ENCODE peak calls at places on chromosomes 1 and 21, in four cellular contexts. U, E, I and K are unnamed samples.

GRCh38 chr1:192399161-192399560 is 82.4 kb downstream of the RGS21 start:
- DNase-seq in E (no peak), I (no peak), U (no peak), K (no peak)

GRCh38 chr1:111990026-111990877 is 784 bp upstream of the KCND3 start:
- DNase-seq in I (no peak), U (peak), E (peak), K (peak)

GRCh38 chr1:154703207-154703606 is 95.2 kb upstream of the ADAR start:
- DNase-seq in U (no peak), I (no peak), E (no peak), K (no peak)

GRCh38 chr1:21050031-21050430 is 126.7 kb downstream of the EIF4G3 start:
- DNase-seq in I (no peak), U (no peak), E (no peak), K (no peak)

GRCh38 chr1:39266269-39266668 is 61.8 kb downstream of the MACF1 start:
- DNase-seq in U (no peak), I (no peak), E (no peak), K (no peak)

GRCh38 chr1:169968174-169968573 is 74.5 kb upstream of the SCYL3 start:
- DNase-seq in I (no peak), E (no peak), U (no peak), K (no peak)

GRCh38 chr21:45499970-45500575 is 42.2 kb downstream of the SLC19A1 start:
- DNase-seq in U (no peak), I (no peak), E (peak), K (no peak)

GRCh38 chr1:10251325-10252103 is 41.1 kb downstream of the KIF1B start:
- DNase-seq in E (no peak), I (no peak), U (no peak), K (no peak)

GRCh38 chr1:179599623-179600249 is 8.1 kb downstream of the TDRD5 start:
- DNase-seq in U (no peak), E (no peak), I (no peak), K (no peak)

GRCh38 chr21:45078877-45079281 is 4.5 kb downstream of the ADARB1 start:
- DNase-seq in I (no peak), U (no peak), E (no peak), K (no peak)

GRCh38 chr1:161531986-161532875 is 7.9 kb downstream of the HSPA6 start:
- DNase-seq in U (no peak), I (no peak), E (no peak), K (no peak)

GRCh38 chr1:172766462-172766861 is 107.6 kb downstream of the FASLG start:
- DNase-seq in I (no peak), U (peak), E (no peak), K (no peak)

GRCh38 chr1:214364335-214364734 is 83.4 kb downstream of the SMYD2 start:
- DNase-seq in E (no peak), U (peak), I (no peak), K (no peak)

GRCh38 chr1:149978547-149979023 is 31.9 kb downstream of the OTUD7B start:
- DNase-seq in E (no peak), U (no peak), I (peak), K (no peak)

GRCh38 chr1:155871390-155871789 is 12.0 kb downstream of the SYT11 start:
- DNase-seq in U (peak), I (peak), E (peak), K (peak)

GRCh38 chr1:145983206-145983675 is 13.1 kb downstream of the TXNIP start:
- DNase-seq in E (no peak), U (no peak), I (no peak), K (no peak)

GRCh38 chr1:192147221-192147620 is 11.0 kb upstream of the RGS18 start:
- DNase-seq in U (no peak), I (no peak), E (no peak), K (no peak)

GRCh38 chr1:1325288-1326074 is 879 bp downstream of the CPTP start:
- DNase-seq in U (no peak), I (peak), E (no peak), K (no peak)

GRCh38 chr21:46325073-46325912 is 1.3 kb downstream of the PCNT start:
- DNase-seq in I (peak), U (peak), E (peak), K (no peak)

GRCh38 chr1:167221126-167221803 is 579 bp downstream of the POU2F1 start:
- DNase-seq in I (no peak), E (no peak), U (peak), K (peak)

GRCh38 chr1:220999872-221000863 is 120.9 kb downstream of the HLX start:
- DNase-seq in E (no peak), I (peak), U (peak), K (no peak)

GRCh38 chr1:157969693-157970485 is 23.6 kb upstream of the KIRREL1 start:
- DNase-seq in I (peak), U (peak), E (no peak), K (no peak)

GRCh38 chr1:53982034-53982761 is 35.8 kb downstream of the LDLRAD1 start:
- DNase-seq in I (no peak), E (peak), U (no peak), K (no peak)

GRCh38 chr1:154751690-154752089 is 118.4 kb downstream of the KCNN3 start:
- DNase-seq in I (no peak), E (no peak), U (no peak), K (peak)

GRCh38 chr1:117022089-117022488 is 20.5 kb downstream of the CD101 start:
- DNase-seq in I (no peak), U (no peak), E (no peak), K (no peak)

GRCh38 chr1:156864796-156865195 is 4.1 kb downstream of the NTRK1 start:
- DNase-seq in I (no peak), E (no peak), U (no peak), K (no peak)

GRCh38 chr1:172764378-172764777 is 105.5 kb downstream of the FASLG start:
- DNase-seq in E (no peak), U (no peak), I (no peak), K (no peak)

GRCh38 chr1:180027949-180028445 is 73.4 kb downstream of the CEP350 start:
- DNase-seq in E (no peak), I (no peak), U (no peak), K (no peak)

GRCh38 chr1:228445867-228446584 is 29.4 kb upstream of the TRIM17 start:
- DNase-seq in I (no peak), U (no peak), E (peak), K (peak)

GRCh38 chr1:167949770-167950169 is 12.9 kb upstream of the MPC2 start:
- DNase-seq in I (no peak), E (no peak), U (no peak), K (no peak)

GRCh38 chr1:94428441-94428840 is 10.3 kb downstream of the ABCD3 start:
- DNase-seq in U (no peak), I (no peak), E (no peak), K (no peak)

GRCh38 chr1:55848906-55849305 is 633.7 kb upstream of the USP24 start:
- DNase-seq in I (no peak), U (no peak), E (no peak), K (no peak)

GRCh38 chr1:163872067-163872466 is 550.3 kb downstream of the NUF2 start:
- DNase-seq in U (no peak), I (no peak), E (no peak), K (no peak)

GRCh38 chr1:230332429-230333088 is 93.6 kb downstream of the PGBD5 start:
- DNase-seq in U (no peak), I (no peak), E (no peak), K (no peak)

GRCh38 chr1:185159966-185160365 is 3.0 kb downstream of the SWT1 start:
- DNase-seq in U (no peak), I (no peak), E (no peak), K (no peak)

GRCh38 chr1:246462986-246463385 is 44.1 kb downstream of the SMYD3 start:
- DNase-seq in E (no peak), U (no peak), I (no peak), K (no peak)

DNA sequence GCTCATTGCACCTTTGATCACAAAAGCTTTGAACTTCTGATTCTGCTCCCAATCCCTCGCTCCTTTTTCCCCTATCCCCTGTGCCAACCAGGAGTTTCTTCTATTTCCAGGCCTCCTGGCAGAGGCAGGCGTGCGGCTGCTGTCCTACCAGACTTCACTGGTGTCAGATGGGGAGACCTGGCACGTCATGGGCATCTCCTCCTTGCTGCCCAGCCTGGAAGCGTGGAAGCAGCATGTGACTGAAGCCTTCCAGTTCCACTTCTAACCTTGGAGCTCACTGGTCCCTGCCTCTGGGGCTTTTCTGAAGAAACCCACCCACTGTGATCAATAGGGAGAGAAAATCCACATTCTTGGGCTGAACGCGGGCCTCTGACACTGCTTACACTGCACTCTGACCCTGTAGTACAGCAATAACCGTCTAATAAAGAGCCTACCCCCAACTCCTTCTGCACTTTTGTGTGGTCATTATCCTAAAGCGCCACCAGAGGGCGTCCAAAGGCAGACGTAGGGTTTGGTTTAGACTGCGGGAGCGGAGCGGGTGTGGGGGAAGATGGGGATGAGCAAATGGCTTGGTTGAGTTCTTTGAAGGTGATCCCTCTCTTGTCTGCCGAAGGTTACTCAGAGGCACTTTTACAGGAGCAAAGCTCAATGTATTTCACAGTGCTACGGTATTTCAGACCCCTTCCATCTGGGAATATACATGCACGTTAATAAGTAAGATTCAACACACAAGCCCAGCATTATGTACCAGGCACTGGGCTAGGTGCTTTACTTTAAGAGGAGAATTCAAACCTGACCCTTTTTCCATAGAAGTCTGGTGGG is 24.7 kb downstream of the HMGCS2 start:
- DNase-seq in U (peak), E (peak), I (peak), K (peak)
- H3K27ac ChIP-seq in U (no peak), E (no peak), I (no peak), K (peak)

GRCh38 chr1:26215246-26215645 is 18.8 kb upstream of the CEP85 start:
- DNase-seq in I (no peak), U (no peak), E (no peak), K (no peak)

GRCh38 chr1:26220199-26220912 is 13.6 kb upstream of the CEP85 start:
- DNase-seq in E (no peak), I (no peak), U (no peak), K (no peak)

GRCh38 chr1:26221094-26221493 is 12.9 kb upstream of the CEP85 start:
- DNase-seq in U (no peak), E (no peak), I (no peak), K (no peak)

GRCh38 chr1:26213335-26213905 is 20.6 kb upstream of the CEP85 start:
- DNase-seq in I (no peak), U (no peak), E (no peak), K (no peak)

GRCh38 chr1:26218906-26219494 is 15.0 kb upstream of the CEP85 start:
- DNase-seq in E (no peak), U (no peak), I (no peak), K (no peak)
- TF ChIP-seq CTCF in E (no peak), U (no peak), I (no peak), K (no peak)

GRCh38 chr1:18999287-18999852 is 42.9 kb upstream of the IFFO2 start:
- DNase-seq in I (no peak), U (no peak), E (no peak), K (no peak)
- H3K27ac ChIP-seq in I (no peak), U (peak), E (no peak), K (no peak)

DNA sequence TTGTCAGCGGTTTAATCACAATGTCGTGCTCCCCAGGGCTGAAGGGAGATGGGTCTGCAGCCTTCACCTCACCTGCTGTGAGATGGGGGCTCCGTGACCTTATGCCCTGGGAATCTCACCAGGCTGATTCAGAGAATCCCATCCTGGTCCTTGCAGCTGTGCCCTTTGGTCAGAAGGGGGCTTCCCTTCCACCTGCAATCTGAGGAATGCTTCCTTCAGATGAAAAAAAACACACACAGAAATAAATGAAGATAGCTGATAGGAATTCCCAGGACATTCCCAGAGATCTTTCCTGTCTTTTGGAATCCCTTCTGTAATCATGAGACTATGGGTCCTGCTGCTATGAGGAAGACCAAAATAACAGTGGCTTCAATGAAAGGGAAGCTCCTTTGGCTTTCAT is 127.0 kb upstream of the VAMP3 start:
- DNase-seq in U (no peak), I (no peak), E (no peak), K (no peak)
- TF ChIP-seq CTCF in U (no peak), I (no peak), E (no peak), K (no peak)

DNA sequence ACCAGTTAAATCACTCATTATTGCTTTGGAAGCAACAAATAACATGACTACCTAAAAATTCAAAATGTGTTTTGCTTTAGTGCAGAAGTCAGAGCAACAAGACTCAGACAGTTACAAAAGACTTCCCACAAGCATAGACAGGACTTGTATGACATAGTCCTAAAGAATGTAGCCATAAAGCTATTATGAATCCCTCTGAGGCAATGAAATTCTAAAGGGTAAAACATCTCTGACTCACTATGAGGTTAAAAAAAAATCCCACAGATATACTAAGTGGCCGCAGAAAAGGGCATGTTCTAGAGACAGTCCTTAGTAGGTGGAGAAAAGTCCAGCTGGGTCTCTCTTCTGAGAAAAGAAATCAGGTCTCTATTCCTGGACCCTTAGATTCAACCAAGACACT is 4.9 kb downstream of the PRKAB2 start:
- DNase-seq in I (no peak), U (no peak), E (no peak), K (no peak)
- H3K27ac ChIP-seq in I (no peak), U (peak), E (no peak), K (no peak)

GRCh38 chr1:237740831-237741230 is 149.9 kb downstream of the ZP4 start:
- DNase-seq in U (no peak), I (no peak), E (no peak), K (no peak)

GRCh38 chr1:237732657-237733056 is 158.1 kb downstream of the ZP4 start:
- DNase-seq in E (no peak), I (no peak), U (no peak), K (no peak)

GRCh38 chr1:237737938-237738610 is 152.6 kb downstream of the ZP4 start:
- DNase-seq in U (no peak), I (no peak), E (no peak), K (no peak)

GRCh38 chr1:237737448-237737847 is 153.3 kb downstream of the ZP4 start:
- DNase-seq in E (no peak), U (no peak), I (no peak), K (no peak)

DNA sequence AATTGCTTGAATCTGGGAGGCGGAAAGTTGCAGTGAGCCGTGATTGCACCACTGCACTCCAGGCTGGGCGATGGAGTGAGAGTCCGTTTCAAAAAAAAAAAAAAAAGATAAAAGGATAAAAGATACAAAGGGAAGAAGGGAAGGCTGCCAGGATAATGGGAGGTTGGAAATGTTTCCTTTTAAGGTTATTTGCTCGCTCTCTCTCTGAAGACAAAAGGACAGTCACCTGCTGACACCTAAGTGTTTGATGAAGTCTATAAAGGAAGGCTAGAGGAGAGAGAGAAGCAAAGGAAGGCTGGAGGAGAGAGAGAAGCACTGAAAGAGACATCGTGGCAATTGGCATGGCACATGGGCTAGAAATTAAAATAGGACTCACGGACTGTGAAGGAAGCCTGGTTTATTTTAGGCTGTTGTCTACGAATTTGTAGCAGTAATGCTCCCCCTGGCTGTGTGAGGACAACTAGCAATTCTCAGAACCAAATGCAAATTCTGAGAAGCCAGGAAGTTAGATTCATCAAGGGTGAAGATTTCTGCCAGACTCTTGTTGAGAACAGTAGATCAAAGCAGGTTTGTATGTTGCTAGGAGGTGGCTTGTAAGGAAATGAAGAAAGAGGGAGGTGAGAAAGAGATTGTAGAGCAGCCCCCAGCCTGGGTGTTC is 154.2 kb downstream of the ZP4 start:
- DNase-seq in I (no peak), E (no peak), U (no peak), K (peak)
- TF ChIP-seq CTCF in I (no peak), E (no peak), U (no peak), K (peak)

GRCh38 chr1:2437617-2438016 is 25.3 kb upstream of the PEX10 start:
- DNase-seq in I (no peak), E (no peak), U (no peak), K (no peak)

GRCh38 chr1:2438038-2438437 is 25.7 kb upstream of the PEX10 start:
- DNase-seq in U (no peak), I (no peak), E (no peak), K (no peak)

GRCh38 chr1:2435746-2436355 is 23.5 kb upstream of the PEX10 start:
- DNase-seq in E (no peak), U (no peak), I (no peak), K (no peak)

GRCh38 chr1:2438641-2439040 is 26.3 kb upstream of the PEX10 start:
- DNase-seq in E (no peak), I (no peak), U (no peak), K (no peak)

GRCh38 chr1:2436876-2437275 is 24.5 kb upstream of the PEX10 start:
- DNase-seq in U (no peak), E (no peak), I (no peak), K (no peak)
- H3K27ac ChIP-seq in U (no peak), E (no peak), I (no peak), K (no peak)

DNA sequence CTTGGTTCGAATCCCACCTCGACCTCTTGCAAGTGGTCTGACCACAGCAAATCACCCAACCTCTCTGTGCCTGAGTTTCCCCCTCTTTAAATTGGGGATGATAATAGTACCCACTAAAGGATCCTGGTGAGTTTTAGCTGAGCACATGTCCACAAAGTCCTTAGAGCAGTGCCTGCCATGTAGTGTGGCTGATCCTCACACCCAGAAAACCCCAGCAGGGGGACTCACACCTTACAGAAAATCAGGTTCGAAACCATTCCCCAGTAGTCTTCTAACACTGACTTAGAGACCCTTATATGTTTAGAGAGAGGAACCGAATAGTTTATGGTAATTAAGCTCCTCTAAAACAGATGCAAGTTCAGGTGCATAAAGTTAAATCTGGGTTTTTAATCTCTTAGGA is 89.0 kb downstream of the CAMTA1 start:
- DNase-seq in I (no peak), E (no peak), U (no peak), K (no peak)
- TF ChIP-seq CTCF in I (no peak), E (no peak), U (no peak), K (no peak)

DNA sequence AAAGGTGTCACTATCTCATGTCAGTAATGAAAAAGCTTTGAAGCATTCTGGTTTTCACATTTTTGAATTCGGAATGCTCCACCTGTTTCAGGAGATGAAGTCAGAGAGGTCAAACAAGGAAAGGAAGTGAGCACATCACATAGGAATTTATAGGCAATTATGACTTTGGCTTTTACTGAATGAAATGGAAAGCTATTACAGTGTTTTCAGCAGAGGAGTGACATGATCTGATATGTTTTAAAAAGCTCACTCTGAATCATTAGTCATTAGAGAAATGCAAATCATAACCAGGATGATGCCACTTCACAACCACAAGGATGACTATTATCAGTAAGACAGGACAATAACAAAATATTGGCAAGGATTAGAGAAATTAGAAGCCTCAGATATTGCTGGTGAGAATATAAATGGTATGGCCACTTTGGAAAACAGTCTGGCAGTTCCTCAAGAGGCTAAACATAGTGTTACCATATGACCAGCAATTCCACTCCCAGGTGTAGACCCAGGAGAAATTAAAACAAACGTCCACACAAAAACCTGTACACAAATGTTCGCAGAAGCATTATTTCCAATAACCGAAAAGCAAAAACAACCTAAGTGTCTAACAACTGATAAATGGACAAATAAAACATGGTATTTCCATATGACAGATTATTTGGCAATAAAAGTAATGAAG is 7.5 kb downstream of the TAF1A start:
- DNase-seq in E (no peak), I (no peak), U (no peak), K (no peak)
- H3K27ac ChIP-seq in E (no peak), I (no peak), U (no peak), K (no peak)